ENCODE peak calls at places on chromosomes 1 and 21, in nine cellular contexts. One of them, this sample, is unnamed.

GRCh38 chr1:15696956-15697521 is 12.9 kb downstream of the PLEKHM2 start:
- DNase-seq in brain microvascular endothelial cell: no peak
- DNase-seq in HFFc6: no peak
- DNase-seq in AG09319: no peak
- DNase-seq in nephron progenitor cell: no peak
- DNase-seq in GM20000: peak; percentile 85
- DNase-seq in fibroblast of mammary gland: no peak
- DNase-seq in ascending aorta: no peak
- DNase-seq in foreskin keratinocyte: no peak
- DNase-seq in this sample: peak; percentile 85

GRCh38 chr21:26077523-26077922 is 93.0 kb downstream of the APP start:
- DNase-seq in brain microvascular endothelial cell: no peak
- DNase-seq in HFFc6: no peak
- DNase-seq in AG09319: no peak
- DNase-seq in nephron progenitor cell: peak; percentile 3
- DNase-seq in GM20000: no peak
- DNase-seq in fibroblast of mammary gland: no peak
- DNase-seq in ascending aorta: no peak
- DNase-seq in foreskin keratinocyte: no peak
- DNase-seq in this sample: no peak

GRCh38 chr1:170556910-170557309 is 24.9 kb downstream of the GORAB start:
- DNase-seq in brain microvascular endothelial cell: no peak
- DNase-seq in HFFc6: peak; percentile 36
- DNase-seq in AG09319: no peak
- DNase-seq in nephron progenitor cell: no peak
- DNase-seq in GM20000: no peak
- DNase-seq in fibroblast of mammary gland: peak; percentile 92
- DNase-seq in ascending aorta: no peak
- DNase-seq in foreskin keratinocyte: no peak
- DNase-seq in this sample: no peak

GRCh38 chr1:77762072-77762476 is 2.4 kb upstream of the USP33 start:
- DNase-seq in brain microvascular endothelial cell: peak; percentile 61
- DNase-seq in HFFc6: peak; percentile 78
- DNase-seq in AG09319: no peak
- DNase-seq in nephron progenitor cell: no peak
- DNase-seq in GM20000: no peak
- DNase-seq in fibroblast of mammary gland: peak; percentile 86
- DNase-seq in ascending aorta: no peak
- DNase-seq in foreskin keratinocyte: peak; percentile 86
- DNase-seq in this sample: peak; percentile 56

GRCh38 chr1:203308205-203309114 is 3.1 kb downstream of the BTG2 start:
- DNase-seq in brain microvascular endothelial cell: no peak
- DNase-seq in HFFc6: no peak
- DNase-seq in AG09319: no peak
- DNase-seq in nephron progenitor cell: no peak
- DNase-seq in GM20000: no peak
- DNase-seq in fibroblast of mammary gland: no peak
- DNase-seq in ascending aorta: no peak
- DNase-seq in foreskin keratinocyte: no peak
- DNase-seq in this sample: no peak

GRCh38 chr1:8516793-8517556 is 199.1 kb downstream of the SLC45A1 start:
- DNase-seq in brain microvascular endothelial cell: no peak
- DNase-seq in HFFc6: peak; percentile 57
- DNase-seq in AG09319: no peak
- DNase-seq in nephron progenitor cell: no peak
- DNase-seq in GM20000: no peak
- DNase-seq in fibroblast of mammary gland: peak; percentile 58
- DNase-seq in ascending aorta: no peak
- DNase-seq in foreskin keratinocyte: no peak
- DNase-seq in this sample: no peak

GRCh38 chr1:211420389-211420788 is 71.6 kb downstream of the RD3 start:
- DNase-seq in brain microvascular endothelial cell: peak; percentile 48
- DNase-seq in HFFc6: peak; percentile 35
- DNase-seq in AG09319: no peak
- DNase-seq in nephron progenitor cell: no peak
- DNase-seq in GM20000: no peak
- DNase-seq in fibroblast of mammary gland: peak; percentile 34
- DNase-seq in ascending aorta: no peak
- DNase-seq in foreskin keratinocyte: no peak
- DNase-seq in this sample: no peak

GRCh38 chr1:46535063-46535462 is 16.4 kb downstream of the KNCN start:
- DNase-seq in brain microvascular endothelial cell: no peak
- DNase-seq in HFFc6: no peak
- DNase-seq in AG09319: no peak
- DNase-seq in nephron progenitor cell: peak; percentile 51
- DNase-seq in GM20000: peak; percentile 75
- DNase-seq in fibroblast of mammary gland: peak; percentile 17
- DNase-seq in ascending aorta: no peak
- DNase-seq in foreskin keratinocyte: no peak
- DNase-seq in this sample: no peak

GRCh38 chr1:237327061-237327460 is 285.1 kb downstream of the RYR2 start:
- DNase-seq in brain microvascular endothelial cell: no peak
- DNase-seq in HFFc6: no peak
- DNase-seq in AG09319: no peak
- DNase-seq in nephron progenitor cell: no peak
- DNase-seq in GM20000: no peak
- DNase-seq in fibroblast of mammary gland: no peak
- DNase-seq in ascending aorta: no peak
- DNase-seq in foreskin keratinocyte: no peak
- DNase-seq in this sample: no peak

GRCh38 chr1:63327417-63328139 is 5.2 kb downstream of the FOXD3 start:
- DNase-seq in brain microvascular endothelial cell: peak; percentile 52
- DNase-seq in HFFc6: peak; percentile 32
- DNase-seq in AG09319: peak; percentile 11
- DNase-seq in nephron progenitor cell: peak; percentile 85
- DNase-seq in GM20000: peak; percentile 84
- DNase-seq in fibroblast of mammary gland: peak; percentile 59
- DNase-seq in ascending aorta: no peak
- DNase-seq in foreskin keratinocyte: no peak
- DNase-seq in this sample: peak; percentile 61

GRCh38 chr1:165253818-165254254 is 102.7 kb downstream of the LMX1A start:
- DNase-seq in brain microvascular endothelial cell: no peak
- DNase-seq in HFFc6: no peak
- DNase-seq in AG09319: no peak
- DNase-seq in nephron progenitor cell: no peak
- DNase-seq in GM20000: no peak
- DNase-seq in fibroblast of mammary gland: no peak
- DNase-seq in ascending aorta: no peak
- DNase-seq in foreskin keratinocyte: no peak
- DNase-seq in this sample: no peak

GRCh38 chr1:217881607-217882332 is 250.6 kb downstream of the SPATA17 start:
- DNase-seq in brain microvascular endothelial cell: no peak
- DNase-seq in HFFc6: no peak
- DNase-seq in AG09319: no peak
- DNase-seq in nephron progenitor cell: no peak
- DNase-seq in GM20000: no peak
- DNase-seq in fibroblast of mammary gland: peak; percentile 5
- DNase-seq in ascending aorta: no peak
- DNase-seq in foreskin keratinocyte: no peak
- DNase-seq in this sample: no peak

GRCh38 chr1:15282038-15282437 is 35.0 kb downstream of the FHAD1 start:
- DNase-seq in brain microvascular endothelial cell: no peak
- DNase-seq in HFFc6: no peak
- DNase-seq in AG09319: no peak
- DNase-seq in nephron progenitor cell: no peak
- DNase-seq in GM20000: no peak
- DNase-seq in fibroblast of mammary gland: no peak
- DNase-seq in ascending aorta: no peak
- DNase-seq in foreskin keratinocyte: no peak
- DNase-seq in this sample: no peak

DNA sequence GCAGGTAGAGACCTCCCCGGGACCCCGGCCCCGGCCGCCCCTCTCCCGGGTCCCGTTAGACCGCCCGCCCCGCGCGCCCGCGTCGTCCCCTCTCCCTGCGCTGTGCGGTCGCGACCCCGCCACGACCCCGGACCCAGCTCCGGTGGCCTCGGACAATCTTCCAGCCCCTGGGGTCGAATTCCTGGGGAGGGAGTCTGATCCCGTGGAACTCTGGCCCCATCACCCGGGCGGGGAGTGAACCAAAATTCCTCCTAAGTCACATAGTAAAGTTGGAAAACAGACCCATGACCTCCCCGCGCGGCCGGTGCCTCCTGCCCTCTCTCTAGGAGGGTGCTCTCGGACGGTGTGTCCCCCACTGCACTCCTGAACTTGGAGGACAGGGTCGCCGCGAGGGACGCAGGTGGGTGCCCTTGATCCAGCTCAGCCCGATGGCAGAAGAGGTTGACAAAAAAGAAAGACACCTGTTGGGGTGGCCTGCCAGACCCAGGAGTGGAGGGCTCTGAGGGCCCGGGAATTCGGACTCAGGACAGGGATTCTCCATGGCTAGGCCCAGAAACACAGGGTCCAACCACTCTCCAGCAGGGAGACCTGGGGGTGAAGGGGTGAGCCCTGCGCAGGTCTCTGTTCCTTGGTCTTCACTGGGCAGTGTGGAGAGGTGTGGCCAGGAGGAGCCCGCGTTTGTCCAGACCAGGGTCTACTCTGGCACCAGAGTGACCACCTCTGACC is 451 bp downstream of the ADAMTSL4 start:
- DNase-seq in brain microvascular endothelial cell: no peak
- DNase-seq in HFFc6: no peak
- DNase-seq in AG09319: no peak
- DNase-seq in nephron progenitor cell: peak; percentile 73
- DNase-seq in GM20000: no peak
- DNase-seq in fibroblast of mammary gland: peak; percentile 34
- DNase-seq in ascending aorta: peak; percentile 79
- DNase-seq in foreskin keratinocyte: no peak
- DNase-seq in this sample: no peak
- TF ChIP-seq CTCF in brain microvascular endothelial cell: peak; percentile 7
- TF ChIP-seq CTCF in HFFc6: no peak
- TF ChIP-seq CTCF in AG09319: peak; percentile 18
- TF ChIP-seq CTCF in nephron progenitor cell: no peak
- TF ChIP-seq CTCF in GM20000: no peak
- TF ChIP-seq CTCF in fibroblast of mammary gland: no peak
- TF ChIP-seq CTCF in ascending aorta: peak; percentile 10
- TF ChIP-seq CTCF in foreskin keratinocyte: peak; percentile 60
- TF ChIP-seq CTCF in this sample: no peak

DNA sequence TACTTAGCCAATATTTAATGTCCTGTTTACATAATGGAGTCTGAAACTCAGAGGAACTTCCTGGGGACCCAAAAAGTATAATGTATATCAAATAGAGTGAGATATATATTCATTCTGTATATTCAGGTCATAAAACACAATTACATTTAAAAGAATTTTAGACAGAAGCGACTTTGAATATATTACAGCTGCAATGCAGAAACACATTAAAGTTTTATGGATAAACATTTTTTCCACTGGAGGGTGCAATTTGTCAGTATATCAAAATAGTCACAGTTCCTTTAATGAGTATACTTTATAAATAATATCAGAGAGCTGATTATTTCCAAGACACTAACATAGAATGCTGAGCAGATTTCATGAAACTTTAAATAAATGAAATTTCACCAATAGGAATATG is 43.9 kb upstream of the CRB1 start:
- DNase-seq in brain microvascular endothelial cell: no peak
- DNase-seq in HFFc6: no peak
- DNase-seq in AG09319: no peak
- DNase-seq in nephron progenitor cell: no peak
- DNase-seq in GM20000: no peak
- DNase-seq in fibroblast of mammary gland: no peak
- DNase-seq in ascending aorta: no peak
- DNase-seq in foreskin keratinocyte: no peak
- DNase-seq in this sample: no peak
- TF ChIP-seq CTCF in brain microvascular endothelial cell: no peak
- TF ChIP-seq CTCF in HFFc6: peak; percentile 76
- TF ChIP-seq CTCF in AG09319: peak; percentile 20
- TF ChIP-seq CTCF in nephron progenitor cell: no peak
- TF ChIP-seq CTCF in GM20000: no peak
- TF ChIP-seq CTCF in fibroblast of mammary gland: peak; percentile 17
- TF ChIP-seq CTCF in ascending aorta: no peak
- TF ChIP-seq CTCF in foreskin keratinocyte: peak; percentile 55
- TF ChIP-seq CTCF in this sample: no peak

GRCh38 chr1:38919075-38919474 is 22.6 kb downstream of the RHBDL2 start:
- DNase-seq in brain microvascular endothelial cell: no peak
- DNase-seq in HFFc6: no peak
- DNase-seq in AG09319: no peak
- DNase-seq in nephron progenitor cell: no peak
- DNase-seq in GM20000: no peak
- DNase-seq in fibroblast of mammary gland: no peak
- DNase-seq in ascending aorta: no peak
- DNase-seq in foreskin keratinocyte: no peak
- DNase-seq in this sample: no peak
- TF ChIP-seq CTCF in brain microvascular endothelial cell: no peak
- TF ChIP-seq CTCF in HFFc6: no peak
- TF ChIP-seq CTCF in AG09319: no peak
- TF ChIP-seq CTCF in nephron progenitor cell: no peak
- TF ChIP-seq CTCF in GM20000: no peak
- TF ChIP-seq CTCF in fibroblast of mammary gland: no peak
- TF ChIP-seq CTCF in ascending aorta: no peak
- TF ChIP-seq CTCF in foreskin keratinocyte: peak; percentile 11
- TF ChIP-seq CTCF in this sample: no peak

GRCh38 chr21:36429672-36430546 is 44.7 kb downstream of the CHAF1B start:
- DNase-seq in brain microvascular endothelial cell: peak; percentile 100
- DNase-seq in HFFc6: peak; percentile 99
- DNase-seq in AG09319: peak; percentile 88
- DNase-seq in nephron progenitor cell: peak; percentile 47
- DNase-seq in GM20000: peak; percentile 80
- DNase-seq in fibroblast of mammary gland: peak; percentile 99
- DNase-seq in ascending aorta: peak; percentile 95
- DNase-seq in foreskin keratinocyte: peak; percentile 99
- DNase-seq in this sample: peak; percentile 56
- TF ChIP-seq CTCF in brain microvascular endothelial cell: peak; percentile 36
- TF ChIP-seq CTCF in HFFc6: peak; percentile 59
- TF ChIP-seq CTCF in AG09319: no peak
- TF ChIP-seq CTCF in nephron progenitor cell: peak; percentile 6
- TF ChIP-seq CTCF in GM20000: no peak
- TF ChIP-seq CTCF in fibroblast of mammary gland: no peak
- TF ChIP-seq CTCF in ascending aorta: peak; percentile 4
- TF ChIP-seq CTCF in foreskin keratinocyte: peak; percentile 39
- TF ChIP-seq CTCF in this sample: no peak

DNA sequence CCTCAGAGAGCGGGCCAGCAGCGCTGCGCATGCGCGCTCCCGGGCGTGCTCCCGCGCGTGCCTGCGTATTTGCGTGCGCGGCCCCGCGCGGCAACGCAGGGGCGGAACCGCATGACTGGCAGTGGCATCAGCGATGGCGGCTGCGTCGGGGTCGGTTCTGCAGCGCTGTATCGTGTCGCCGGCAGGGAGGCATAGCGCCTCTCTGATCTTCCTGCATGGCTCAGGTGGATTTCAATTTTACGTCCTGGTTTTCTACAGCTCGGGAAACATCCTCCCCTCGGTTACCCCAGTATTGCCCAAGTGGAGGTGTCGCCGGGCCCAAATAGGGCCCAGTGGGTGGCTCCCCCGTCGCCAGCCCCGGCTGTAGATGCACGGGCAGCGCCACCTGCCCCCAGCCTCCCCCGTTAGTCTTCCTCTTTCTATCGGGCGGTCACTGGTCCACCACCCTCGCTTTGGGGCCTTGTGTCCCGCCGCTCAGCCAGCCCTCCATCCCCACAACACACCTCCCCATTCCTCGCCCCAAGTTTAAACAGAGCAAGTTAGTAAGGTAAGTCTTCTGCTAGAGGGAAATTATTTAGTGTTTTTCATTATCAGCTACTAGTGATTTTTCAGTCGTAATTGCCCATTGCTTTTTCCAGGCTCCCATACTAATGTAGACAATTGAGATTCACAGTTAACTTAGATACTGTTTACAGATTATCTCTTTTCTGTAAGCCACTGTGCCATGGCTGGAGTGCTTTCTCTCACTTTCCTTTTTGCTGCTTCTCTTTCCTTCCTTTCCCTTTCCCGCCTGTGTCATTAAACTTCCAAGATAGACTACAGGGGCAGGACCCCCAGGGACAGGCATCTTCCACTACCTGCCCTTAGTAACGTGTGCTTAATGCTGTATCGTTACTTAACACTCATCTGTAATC is at the start of gene LYPLAL1:
- DNase-seq in brain microvascular endothelial cell: peak; percentile 81
- DNase-seq in HFFc6: peak; percentile 79
- DNase-seq in AG09319: peak; percentile 72
- DNase-seq in nephron progenitor cell: peak; percentile 87
- DNase-seq in GM20000: peak; percentile 88
- DNase-seq in fibroblast of mammary gland: peak; percentile 86
- DNase-seq in ascending aorta: peak; percentile 92
- DNase-seq in foreskin keratinocyte: peak; percentile 64
- DNase-seq in this sample: peak; percentile 67
- TF ChIP-seq CTCF in brain microvascular endothelial cell: peak; percentile 4
- TF ChIP-seq CTCF in HFFc6: peak; percentile 47
- TF ChIP-seq CTCF in AG09319: no peak
- TF ChIP-seq CTCF in nephron progenitor cell: no peak
- TF ChIP-seq CTCF in GM20000: no peak
- TF ChIP-seq CTCF in fibroblast of mammary gland: no peak
- TF ChIP-seq CTCF in ascending aorta: no peak
- TF ChIP-seq CTCF in foreskin keratinocyte: peak; percentile 16
- TF ChIP-seq CTCF in this sample: no peak